ENCODE peak calls at places on chromosomes 7 and 10, in ten cellular contexts. O is OCI-LY7; C is astrocyte of the spinal cord; E is lower lobe of right lung; I is neural progenitor cell; B is GM06990; Z is effector memory CD4-positive, alpha-beta T cell; Q is AG04450; F is psoas muscle; S is CD4-positive, CD25-positive, alpha-beta regulatory T cell. R is an unnamed sample.

GRCh38 chr10:55631071-55631654 is 729.9 kb downstream of the ZWINT start:
- DNase-seq in C (peak), I (peak), S (no peak), O (no peak), F (peak), B (no peak), Z (no peak), Q (no peak), E (peak), R (no peak)

GRCh38 chr7:40715053-40715430 is 580.2 kb downstream of the SUGCT start:
- DNase-seq in C (no peak), O (no peak), S (no peak), Q (no peak), I (no peak), E (no peak), Z (no peak), F (no peak), B (no peak), R (no peak)

GRCh38 chr7:113062499-113062898 is 24.1 kb downstream of the GPR85 start:
- DNase-seq in Z (no peak), C (no peak), E (no peak), Q (no peak), S (no peak), I (no peak), O (no peak), F (no peak), B (no peak), R (no peak)

GRCh38 chr10:77247076-77247561 is 390.5 kb downstream of the KCNMA1 start:
- DNase-seq in O (no peak), Z (no peak), F (no peak), I (no peak), E (no peak), C (peak), Q (no peak), B (no peak), S (no peak), R (no peak)

GRCh38 chr10:8449909-8450308 is 395.4 kb downstream of the GATA3 start:
- DNase-seq in C (no peak), B (no peak), F (no peak), E (no peak), Q (no peak), S (no peak), O (no peak), Z (no peak), I (no peak), R (no peak)

GRCh38 chr10:72218329-72218728 is 2.3 kb upstream of the ASCC1 start:
- DNase-seq in S (peak), Q (no peak), F (no peak), E (no peak), B (peak), O (peak), I (no peak), Z (no peak), C (no peak), R (no peak)

GRCh38 chr7:50599385-50599784 is 34.2 kb upstream of the DDC start:
- DNase-seq in Q (no peak), O (no peak), S (no peak), B (no peak), I (no peak), E (no peak), F (no peak), Z (no peak), C (no peak), R (no peak)

GRCh38 chr7:157678503-157678902 is 341.7 kb downstream of the DNAJB6 start:
- DNase-seq in C (no peak), I (peak), F (no peak), E (no peak), O (no peak), Z (no peak), S (no peak), B (no peak), Q (no peak), R (peak)

GRCh38 chr7:45162311-45162845 is 4.8 kb downstream of the RAMP3 start:
- DNase-seq in E (peak), F (no peak), I (no peak), Q (no peak), S (no peak), C (no peak), Z (no peak), B (no peak), O (no peak), R (peak)

GRCh38 chr10:63628526-63629362 is 107.5 kb downstream of the REEP3 start:
- DNase-seq in Z (no peak), C (peak), Q (no peak), I (peak), E (peak), B (peak), S (peak), F (peak), O (peak), R (peak)

GRCh38 chr7:29095666-29096560 is 50.4 kb downstream of the CPVL start:
- DNase-seq in Z (no peak), O (no peak), C (no peak), Q (no peak), B (no peak), I (no peak), S (no peak), E (no peak), F (no peak), R (no peak)

GRCh38 chr7:29091722-29092121 is 54.6 kb downstream of the CPVL start:
- DNase-seq in C (peak), B (peak), I (peak), S (no peak), Z (no peak), Q (no peak), F (no peak), O (no peak), E (no peak), R (no peak)

GRCh38 chr7:29087840-29088169 is 58.5 kb downstream of the CPVL start:
- DNase-seq in I (no peak), E (no peak), Z (no peak), F (no peak), Q (no peak), B (no peak), O (no peak), C (no peak), S (no peak), R (no peak)

GRCh38 chr7:29086545-29086944 is 59.8 kb downstream of the CPVL start:
- DNase-seq in E (no peak), C (no peak), Z (no peak), F (no peak), S (no peak), O (no peak), I (no peak), Q (no peak), B (no peak), R (no peak)

GRCh38 chr7:29091121-29091601 is 55.2 kb downstream of the CPVL start:
- DNase-seq in I (peak), Z (no peak), S (no peak), E (no peak), B (peak), C (no peak), F (peak), Q (no peak), O (no peak), R (no peak)
- H3K4me3 ChIP-seq in I (no peak), Z (peak), S (no peak), E (peak), B (peak), C (peak), F (peak), Q (peak), O (no peak), R (peak)

GRCh38 chr7:33111614-33112013 is 2.4 kb upstream of the RP9 start:
- DNase-seq in F (no peak), S (no peak), I (no peak), Z (no peak), E (no peak), B (no peak), O (no peak), C (no peak), Q (no peak), R (no peak)
- H3K4me3 ChIP-seq in F (no peak), S (no peak), I (no peak), Z (no peak), E (no peak), B (no peak), O (no peak), C (no peak), Q (no peak), R (no peak)

GRCh38 chr7:130908345-130909160 is 174.5 kb upstream of the KLF14 start:
- DNase-seq in S (no peak), I (no peak), C (no peak), Q (no peak), F (no peak), E (no peak), O (no peak), B (no peak), Z (no peak), R (no peak)

GRCh38 chr7:130907439-130907838 is 173.4 kb upstream of the KLF14 start:
- DNase-seq in S (no peak), I (no peak), Z (no peak), O (no peak), Q (no peak), C (no peak), B (no peak), F (no peak), E (no peak), R (no peak)

GRCh38 chr7:130904031-130904757 is 170.2 kb upstream of the KLF14 start:
- DNase-seq in S (no peak), I (no peak), C (peak), B (no peak), F (no peak), E (no peak), O (no peak), Z (no peak), Q (peak), R (no peak)

GRCh38 chr7:130904792-130905191 is 170.8 kb upstream of the KLF14 start:
- DNase-seq in I (no peak), S (no peak), F (no peak), Q (no peak), Z (no peak), O (no peak), C (no peak), E (no peak), B (no peak), R (no peak)

DNA sequence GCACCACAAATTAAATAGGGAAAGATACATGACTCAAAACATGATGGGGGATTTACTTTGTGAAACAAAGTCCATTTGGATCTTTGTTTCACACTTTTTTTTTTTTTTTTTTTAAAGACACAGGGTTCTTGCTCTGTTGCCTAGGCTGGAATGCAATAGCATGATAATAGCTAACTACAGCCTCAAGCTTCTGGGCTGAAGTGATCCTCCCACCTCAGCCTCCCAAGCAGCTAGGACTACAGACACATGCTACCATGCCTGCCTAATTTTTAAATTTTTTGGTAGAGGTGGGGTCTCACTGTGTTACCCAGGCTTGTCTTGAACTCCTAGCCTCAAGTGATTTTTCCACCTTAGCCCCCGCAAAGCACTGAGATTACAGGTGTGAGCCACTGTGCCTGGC is 172.6 kb upstream of the KLF14 start:
- DNase-seq in Q (no peak), I (no peak), Z (no peak), S (no peak), B (no peak), F (no peak), E (no peak), O (no peak), C (no peak), R (no peak)
- H3K4me3 ChIP-seq in Q (peak), I (no peak), Z (no peak), S (no peak), B (no peak), F (no peak), E (no peak), O (no peak), C (no peak), R (no peak)

GRCh38 chr10:31157125-31157983 is 125.7 kb upstream of the ZNF438 start:
- DNase-seq in E (no peak), C (peak), O (no peak), B (no peak), F (peak), I (no peak), Z (no peak), Q (peak), S (no peak), R (no peak)
- H3K4me3 ChIP-seq in E (no peak), C (no peak), O (no peak), B (no peak), F (peak), I (no peak), Z (no peak), Q (no peak), S (no peak), R (peak)

GRCh38 chr7:141291541-141291940 is 217.7 kb downstream of the TMEM178B start:
- DNase-seq in O (no peak), E (no peak), Q (no peak), S (no peak), Z (no peak), I (no peak), F (no peak), C (no peak), B (no peak), R (no peak)
- H3K4me3 ChIP-seq in O (no peak), E (no peak), Q (no peak), S (no peak), Z (no peak), I (no peak), F (no peak), C (no peak), B (no peak), R (no peak)

DNA sequence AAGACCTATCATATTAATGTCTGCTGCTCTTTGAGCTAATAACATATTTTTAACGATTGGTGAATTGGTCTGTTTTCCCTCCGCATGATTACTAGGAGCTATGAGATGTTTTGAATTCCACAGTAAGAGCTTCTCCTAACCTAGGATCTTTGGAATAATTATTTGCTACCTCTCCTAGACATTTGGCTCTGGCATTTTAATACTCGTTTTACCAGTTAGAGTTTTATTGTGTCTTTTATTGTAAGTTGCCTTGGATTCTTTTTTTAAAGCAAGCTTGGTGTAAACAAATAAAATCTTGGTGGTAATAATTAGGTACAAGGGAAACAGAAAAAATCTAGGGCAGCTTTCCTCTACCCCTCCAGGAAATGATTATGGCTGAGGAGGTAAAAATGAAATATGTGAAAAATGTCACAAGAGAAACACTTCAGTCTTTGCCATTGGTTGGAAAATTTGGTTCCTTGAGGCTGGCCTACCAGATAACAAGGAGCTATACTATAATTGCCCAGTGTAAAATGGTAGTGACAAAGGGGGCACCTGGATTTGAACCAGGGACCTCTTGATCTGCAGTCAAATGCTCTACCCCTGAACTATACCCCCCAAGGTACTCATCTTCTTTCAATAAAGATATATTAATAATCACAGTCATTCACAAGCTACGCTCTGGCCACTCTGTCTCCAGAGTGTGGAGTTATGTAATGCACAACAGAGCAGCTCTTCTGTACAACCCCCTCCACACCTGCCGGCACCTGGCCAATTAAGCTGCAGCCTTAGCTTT is 85.4 kb downstream of the ZNF777 start:
- DNase-seq in B (no peak), F (no peak), O (no peak), I (no peak), E (no peak), Q (no peak), C (no peak), Z (no peak), S (no peak), R (no peak)
- H3K4me3 ChIP-seq in B (no peak), F (no peak), O (no peak), I (no peak), E (no peak), Q (no peak), C (no peak), Z (no peak), S (no peak), R (no peak)

GRCh38 chr10:23155166-23155565 is 36.9 kb upstream of the PTF1A start:
- DNase-seq in E (no peak), S (no peak), Q (no peak), B (no peak), Z (no peak), C (no peak), O (no peak), I (no peak), F (no peak), R (no peak)

GRCh38 chr10:23158370-23158769 is 33.7 kb upstream of the PTF1A start:
- DNase-seq in Z (no peak), O (peak), B (no peak), C (peak), I (peak), E (no peak), F (no peak), S (peak), Q (peak), R (no peak)

GRCh38 chr10:23157691-23158369 is 34.3 kb upstream of the PTF1A start:
- DNase-seq in F (no peak), E (no peak), I (peak), O (peak), B (no peak), S (peak), Q (no peak), C (peak), Z (no peak), R (no peak)

GRCh38 chr10:23156447-23157150 is 35.5 kb upstream of the PTF1A start:
- DNase-seq in O (no peak), Z (no peak), E (no peak), F (no peak), S (no peak), I (no peak), C (no peak), B (no peak), Q (no peak), R (no peak)

DNA sequence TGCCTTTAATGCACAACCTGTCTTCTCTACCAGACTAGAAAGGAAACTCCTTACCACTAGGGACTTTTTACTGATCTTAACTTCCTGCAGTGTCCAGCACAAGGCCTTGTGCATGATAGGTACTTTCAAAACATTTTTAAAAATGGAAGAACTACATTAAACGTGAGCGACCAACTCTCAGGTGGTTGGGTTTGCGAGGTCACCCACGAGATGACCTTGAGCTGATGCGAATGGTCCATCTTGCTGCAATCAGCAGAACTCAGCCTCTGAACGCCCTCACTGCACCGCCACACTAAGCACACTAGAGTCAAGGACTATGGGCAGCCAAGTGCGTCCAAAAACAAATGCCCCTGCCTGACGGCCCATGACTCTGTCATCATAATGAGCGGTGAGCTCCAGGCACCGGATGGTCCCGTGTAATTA is 34.9 kb upstream of the PTF1A start:
- DNase-seq in I (no peak), Q (no peak), F (no peak), Z (no peak), B (peak), E (no peak), O (no peak), C (no peak), S (no peak), R (no peak)
- H3K4me3 ChIP-seq in I (no peak), Q (no peak), F (no peak), Z (no peak), B (peak), E (no peak), O (no peak), C (no peak), S (no peak), R (no peak)

GRCh38 chr7:90721869-90722431 is 125.8 kb downstream of the CDK14 start:
- DNase-seq in F (no peak), O (no peak), E (no peak), B (no peak), C (no peak), Q (no peak), Z (no peak), I (no peak), S (no peak), R (no peak)
- H3K4me3 ChIP-seq in F (no peak), O (no peak), E (no peak), B (no peak), C (no peak), Q (no peak), Z (no peak), I (no peak), S (no peak), R (no peak)

DNA sequence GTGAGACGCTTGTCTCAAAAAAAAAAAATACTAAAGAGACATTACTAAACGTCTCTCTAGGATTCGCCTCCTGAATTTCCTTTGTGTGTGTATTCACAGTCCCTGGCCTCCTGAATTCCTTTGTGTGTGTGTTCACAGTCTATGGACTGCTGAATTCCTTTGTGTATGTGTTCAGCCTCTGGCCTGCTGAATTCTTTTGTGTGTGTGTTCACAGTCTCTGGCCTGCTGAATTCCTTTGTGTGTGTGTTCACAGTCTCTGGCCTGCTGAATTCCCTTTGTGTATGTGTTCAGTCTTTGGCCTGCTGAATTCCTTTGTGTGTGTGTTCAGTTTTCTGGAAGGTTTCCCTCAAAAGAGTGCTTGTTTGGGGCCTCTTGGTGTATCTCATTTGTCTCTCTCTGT is 8.2 kb downstream of the BMS1 start:
- DNase-seq in B (no peak), O (no peak), Q (peak), Z (no peak), S (no peak), I (peak), F (no peak), C (peak), E (no peak), R (no peak)
- H3K4me3 ChIP-seq in B (no peak), O (no peak), Q (no peak), Z (no peak), S (no peak), I (no peak), F (no peak), C (no peak), E (no peak), R (no peak)

GRCh38 chr10:6928531-6929080 is 348.5 kb upstream of the PRKCQ start:
- DNase-seq in S (no peak), C (no peak), Q (no peak), E (no peak), I (peak), O (no peak), B (no peak), Z (no peak), F (no peak), R (no peak)
- H3K4me3 ChIP-seq in S (peak), C (no peak), Q (no peak), E (no peak), I (no peak), O (peak), B (no peak), Z (peak), F (no peak), R (no peak)

R was measured in coronary artery.